ENCODE peak calls at places on chromosome 12, in eight cellular contexts. One of them, this sample, is unnamed.

GRCh38 chr12:88839486-88839885 is 259.2 kb upstream of the KITLG start:
- DNase-seq in small intestine: no peak
- DNase-seq in GM23338: no peak
- DNase-seq in NCI-H1105: no peak
- DNase-seq in NCI-H748 treated with DMSO at 0.1 percent for 48 hours: no peak
- DNase-seq in left cardiac atrium: no peak
- DNase-seq in fibroblast of the aortic adventitia: no peak
- DNase-seq in fibroblast of mammary gland: no peak
- DNase-seq in this sample: no peak

GRCh38 chr12:26281320-26281719 is 85.9 kb downstream of the SSPN start:
- DNase-seq in small intestine: no peak
- DNase-seq in GM23338: no peak
- DNase-seq in NCI-H1105: no peak
- DNase-seq in NCI-H748 treated with DMSO at 0.1 percent for 48 hours: no peak
- DNase-seq in left cardiac atrium: no peak
- DNase-seq in fibroblast of the aortic adventitia: peak
- DNase-seq in fibroblast of mammary gland: peak
- DNase-seq in this sample: no peak

GRCh38 chr12:46101121-46101869 is 110.9 kb upstream of the SCAF11 start:
- DNase-seq in small intestine: peak
- DNase-seq in GM23338: no peak
- DNase-seq in NCI-H1105: no peak
- DNase-seq in NCI-H748 treated with DMSO at 0.1 percent for 48 hours: peak
- DNase-seq in left cardiac atrium: no peak
- DNase-seq in fibroblast of the aortic adventitia: no peak
- DNase-seq in fibroblast of mammary gland: peak
- DNase-seq in this sample: no peak

GRCh38 chr12:79452906-79453305 is 237.9 kb downstream of the PAWR start:
- DNase-seq in small intestine: no peak
- DNase-seq in GM23338: peak
- DNase-seq in NCI-H1105: no peak
- DNase-seq in NCI-H748 treated with DMSO at 0.1 percent for 48 hours: no peak
- DNase-seq in left cardiac atrium: no peak
- DNase-seq in fibroblast of the aortic adventitia: no peak
- DNase-seq in fibroblast of mammary gland: peak
- DNase-seq in this sample: peak

GRCh38 chr12:77323778-77324415 is 258.5 kb upstream of the E2F7 start:
- DNase-seq in small intestine: no peak
- DNase-seq in GM23338: no peak
- DNase-seq in NCI-H1105: no peak
- DNase-seq in NCI-H748 treated with DMSO at 0.1 percent for 48 hours: no peak
- DNase-seq in left cardiac atrium: no peak
- DNase-seq in fibroblast of the aortic adventitia: no peak
- DNase-seq in fibroblast of mammary gland: no peak
- DNase-seq in this sample: no peak

GRCh38 chr12:123519151-123520001 is 14.1 kb downstream of the RILPL1 start:
- DNase-seq in small intestine: peak
- DNase-seq in GM23338: peak
- DNase-seq in NCI-H1105: no peak
- DNase-seq in NCI-H748 treated with DMSO at 0.1 percent for 48 hours: no peak
- DNase-seq in left cardiac atrium: peak
- DNase-seq in fibroblast of the aortic adventitia: peak
- DNase-seq in fibroblast of mammary gland: peak
- DNase-seq in this sample: no peak

GRCh38 chr12:86712425-86712843 is 456.2 kb upstream of the MGAT4C start:
- DNase-seq in small intestine: no peak
- DNase-seq in GM23338: no peak
- DNase-seq in NCI-H1105: no peak
- DNase-seq in NCI-H748 treated with DMSO at 0.1 percent for 48 hours: no peak
- DNase-seq in left cardiac atrium: no peak
- DNase-seq in fibroblast of the aortic adventitia: peak
- DNase-seq in fibroblast of mammary gland: peak
- DNase-seq in this sample: no peak

GRCh38 chr12:74119811-74120362 is 417.7 kb upstream of the ATXN7L3B start:
- DNase-seq in small intestine: no peak
- DNase-seq in GM23338: no peak
- DNase-seq in NCI-H1105: no peak
- DNase-seq in NCI-H748 treated with DMSO at 0.1 percent for 48 hours: no peak
- DNase-seq in left cardiac atrium: no peak
- DNase-seq in fibroblast of the aortic adventitia: no peak
- DNase-seq in fibroblast of mammary gland: no peak
- DNase-seq in this sample: no peak

GRCh38 chr12:120181991-120182631 is 12.4 kb downstream of the GCN1 start:
- DNase-seq in small intestine: no peak
- DNase-seq in GM23338: no peak
- DNase-seq in NCI-H1105: no peak
- DNase-seq in NCI-H748 treated with DMSO at 0.1 percent for 48 hours: no peak
- DNase-seq in left cardiac atrium: no peak
- DNase-seq in fibroblast of the aortic adventitia: peak
- DNase-seq in fibroblast of mammary gland: peak
- DNase-seq in this sample: no peak

GRCh38 chr12:3173008-3173553 is 95.9 kb downstream of the TSPAN9 start:
- DNase-seq in small intestine: no peak
- DNase-seq in GM23338: no peak
- DNase-seq in NCI-H1105: no peak
- DNase-seq in NCI-H748 treated with DMSO at 0.1 percent for 48 hours: no peak
- DNase-seq in left cardiac atrium: no peak
- DNase-seq in fibroblast of the aortic adventitia: no peak
- DNase-seq in fibroblast of mammary gland: no peak
- DNase-seq in this sample: no peak

GRCh38 chr12:128811806-128812205 is 12.0 kb downstream of the SLC15A4 start:
- DNase-seq in small intestine: no peak
- DNase-seq in GM23338: no peak
- DNase-seq in NCI-H1105: no peak
- DNase-seq in NCI-H748 treated with DMSO at 0.1 percent for 48 hours: no peak
- DNase-seq in left cardiac atrium: no peak
- DNase-seq in fibroblast of the aortic adventitia: no peak
- DNase-seq in fibroblast of mammary gland: no peak
- DNase-seq in this sample: no peak

GRCh38 chr12:25701290-25701689 is 148.2 kb upstream of the LMNTD1 start:
- DNase-seq in small intestine: no peak
- DNase-seq in GM23338: no peak
- DNase-seq in NCI-H1105: no peak
- DNase-seq in NCI-H748 treated with DMSO at 0.1 percent for 48 hours: no peak
- DNase-seq in left cardiac atrium: no peak
- DNase-seq in fibroblast of the aortic adventitia: peak
- DNase-seq in fibroblast of mammary gland: peak
- DNase-seq in this sample: no peak

GRCh38 chr12:122641976-122642375 is 61.2 kb downstream of the HCAR2 start:
- DNase-seq in small intestine: no peak
- DNase-seq in GM23338: no peak
- DNase-seq in NCI-H1105: no peak
- DNase-seq in NCI-H748 treated with DMSO at 0.1 percent for 48 hours: no peak
- DNase-seq in left cardiac atrium: no peak
- DNase-seq in fibroblast of the aortic adventitia: peak
- DNase-seq in fibroblast of mammary gland: peak
- DNase-seq in this sample: no peak

GRCh38 chr12:18400186-18400585 is 138.9 kb downstream of the PIK3C2G start:
- DNase-seq in small intestine: no peak
- DNase-seq in GM23338: no peak
- DNase-seq in NCI-H1105: no peak
- DNase-seq in NCI-H748 treated with DMSO at 0.1 percent for 48 hours: no peak
- DNase-seq in left cardiac atrium: no peak
- DNase-seq in fibroblast of the aortic adventitia: peak
- DNase-seq in fibroblast of mammary gland: peak
- DNase-seq in this sample: no peak

GRCh38 chr12:131682511-131682895 is 28.4 kb upstream of the SFSWAP start:
- DNase-seq in small intestine: no peak
- DNase-seq in GM23338: no peak
- DNase-seq in NCI-H1105: no peak
- DNase-seq in NCI-H748 treated with DMSO at 0.1 percent for 48 hours: no peak
- DNase-seq in left cardiac atrium: no peak
- DNase-seq in fibroblast of the aortic adventitia: no peak
- DNase-seq in fibroblast of mammary gland: no peak
- DNase-seq in this sample: no peak

GRCh38 chr12:98856897-98857540 is 211.9 kb downstream of the APAF1 start:
- DNase-seq in small intestine: no peak
- DNase-seq in GM23338: peak
- DNase-seq in NCI-H1105: no peak
- DNase-seq in NCI-H748 treated with DMSO at 0.1 percent for 48 hours: peak
- DNase-seq in left cardiac atrium: no peak
- DNase-seq in fibroblast of the aortic adventitia: no peak
- DNase-seq in fibroblast of mammary gland: no peak
- DNase-seq in this sample: no peak

GRCh38 chr12:103538397-103538796 is 42.6 kb upstream of the C12orf42 start:
- DNase-seq in small intestine: no peak
- DNase-seq in GM23338: no peak
- DNase-seq in NCI-H1105: no peak
- DNase-seq in NCI-H748 treated with DMSO at 0.1 percent for 48 hours: no peak
- DNase-seq in left cardiac atrium: no peak
- DNase-seq in fibroblast of the aortic adventitia: no peak
- DNase-seq in fibroblast of mammary gland: peak
- DNase-seq in this sample: no peak

GRCh38 chr12:70365648-70366518 is at the start of gene KCNMB4:
- DNase-seq in small intestine: peak
- DNase-seq in GM23338: peak
- DNase-seq in NCI-H1105: peak
- DNase-seq in NCI-H748 treated with DMSO at 0.1 percent for 48 hours: peak
- DNase-seq in left cardiac atrium: peak
- DNase-seq in fibroblast of the aortic adventitia: peak
- DNase-seq in fibroblast of mammary gland: no peak
- DNase-seq in this sample: peak

GRCh38 chr12:69476276-69477017 is 6.3 kb downstream of the FRS2 start:
- DNase-seq in small intestine: no peak
- DNase-seq in GM23338: no peak
- DNase-seq in NCI-H1105: peak
- DNase-seq in NCI-H748 treated with DMSO at 0.1 percent for 48 hours: no peak
- DNase-seq in left cardiac atrium: no peak
- DNase-seq in fibroblast of the aortic adventitia: peak
- DNase-seq in fibroblast of mammary gland: peak
- DNase-seq in this sample: no peak

GRCh38 chr12:20212658-20213387 is 155.5 kb upstream of the PDE3A start:
- DNase-seq in small intestine: peak
- DNase-seq in GM23338: peak
- DNase-seq in NCI-H1105: peak
- DNase-seq in NCI-H748 treated with DMSO at 0.1 percent for 48 hours: no peak
- DNase-seq in left cardiac atrium: peak
- DNase-seq in fibroblast of the aortic adventitia: peak
- DNase-seq in fibroblast of mammary gland: peak
- DNase-seq in this sample: peak

GRCh38 chr12:116426391-116427136 is 132.6 kb upstream of the MAP1LC3B2 start:
- DNase-seq in small intestine: no peak
- DNase-seq in GM23338: peak
- DNase-seq in NCI-H1105: no peak
- DNase-seq in NCI-H748 treated with DMSO at 0.1 percent for 48 hours: no peak
- DNase-seq in left cardiac atrium: peak
- DNase-seq in fibroblast of the aortic adventitia: peak
- DNase-seq in fibroblast of mammary gland: peak
- DNase-seq in this sample: peak

GRCh38 chr12:50933459-50934124 is 18.8 kb upstream of the HIGD1C start:
- DNase-seq in small intestine: no peak
- DNase-seq in GM23338: no peak
- DNase-seq in NCI-H1105: no peak
- DNase-seq in NCI-H748 treated with DMSO at 0.1 percent for 48 hours: no peak
- DNase-seq in left cardiac atrium: no peak
- DNase-seq in fibroblast of the aortic adventitia: peak
- DNase-seq in fibroblast of mammary gland: peak
- DNase-seq in this sample: no peak

GRCh38 chr12:125132698-125133400 is 67.6 kb downstream of the AACS start:
- DNase-seq in small intestine: no peak
- DNase-seq in GM23338: no peak
- DNase-seq in NCI-H1105: no peak
- DNase-seq in NCI-H748 treated with DMSO at 0.1 percent for 48 hours: no peak
- DNase-seq in left cardiac atrium: no peak
- DNase-seq in fibroblast of the aortic adventitia: no peak
- DNase-seq in fibroblast of mammary gland: peak
- DNase-seq in this sample: no peak

GRCh38 chr12:81610955-81611889 is 147.9 kb downstream of the PPFIA2 start:
- DNase-seq in small intestine: peak
- DNase-seq in GM23338: peak
- DNase-seq in NCI-H1105: no peak
- DNase-seq in NCI-H748 treated with DMSO at 0.1 percent for 48 hours: peak
- DNase-seq in left cardiac atrium: no peak
- DNase-seq in fibroblast of the aortic adventitia: peak
- DNase-seq in fibroblast of mammary gland: peak
- DNase-seq in this sample: no peak

GRCh38 chr12:124842073-124842749 is 21.5 kb downstream of the SCARB1 start:
- DNase-seq in small intestine: no peak
- DNase-seq in GM23338: no peak
- DNase-seq in NCI-H1105: no peak
- DNase-seq in NCI-H748 treated with DMSO at 0.1 percent for 48 hours: no peak
- DNase-seq in left cardiac atrium: no peak
- DNase-seq in fibroblast of the aortic adventitia: no peak
- DNase-seq in fibroblast of mammary gland: no peak
- DNase-seq in this sample: no peak

This sample was measured in ecto neural progenitor cell.